ENCODE peak calls at places on chromosomes 16 and 17, in five cellular contexts. J, S, U, R and T are unnamed samples.

GRCh38 chr17:71085238-71086033 is 916.1 kb downstream of the KCNJ2 start:
- DNase-seq in J (peak; percentile 27), U (no peak), S (no peak), R (no peak), T (no peak)

GRCh38 chr16:77931058-77931457 is 91.3 kb upstream of the CLEC3A start:
- DNase-seq in R (no peak), S (no peak), J (no peak), U (no peak), T (no peak)

GRCh38 chr17:1762233-1762905 is 509 bp downstream of the SERPINF1 start:
- DNase-seq in J (no peak), S (peak; percentile 47), U (peak; percentile 41), R (no peak), T (no peak)

GRCh38 chr17:29549169-29549935 is 17.5 kb downstream of the ABHD15 start:
- DNase-seq in U (no peak), R (no peak), J (no peak), S (no peak), T (no peak)

GRCh38 chr17:55717898-55718735 is 4.5 kb downstream of the TMEM100 start:
- DNase-seq in S (peak; percentile 42), U (peak; percentile 86), R (peak; percentile 97), J (peak; percentile 81), T (no peak)

GRCh38 chr17:40500190-40500589 is 1.2 kb downstream of the TNS4 start:
- DNase-seq in U (no peak), S (no peak), J (no peak), R (no peak), T (no peak)

GRCh38 chr16:75000481-75001081 is 1.8 kb downstream of the ZNRF1 start:
- DNase-seq in J (no peak), R (no peak), S (no peak), U (no peak), T (no peak)

GRCh38 chr17:64150237-64151015 is 20.5 kb upstream of the ERN1 start:
- DNase-seq in J (peak; percentile 77), S (no peak), R (peak; percentile 87), U (no peak), T (no peak)

GRCh38 chr16:51556694-51557327 is 405.7 kb upstream of the SALL1 start:
- DNase-seq in J (no peak), U (no peak), R (no peak), S (no peak), T (no peak)

GRCh38 chr16:58124601-58124915 is 4.6 kb downstream of the CFAP20 start:
- DNase-seq in J (no peak), S (no peak), U (no peak), R (no peak), T (no peak)

GRCh38 chr17:68598545-68598961 is 2.6 kb downstream of the FAM20A start:
- DNase-seq in U (no peak), R (no peak), S (no peak), J (no peak), T (no peak)

GRCh38 chr17:9226794-9227135 is 205.5 kb downstream of the NTN1 start:
- DNase-seq in J (no peak), R (no peak), U (no peak), S (no peak), T (no peak)

GRCh38 chr17:491086-492014 is 138.7 kb upstream of the RPH3AL start:
- DNase-seq in U (no peak), S (peak; percentile 44), J (peak; percentile 54), R (peak; percentile 72), T (no peak)

GRCh38 chr17:11412653-11413052 is 171.6 kb downstream of the SHISA6 start:
- DNase-seq in S (no peak), U (no peak), R (no peak), J (no peak), T (no peak)

GRCh38 chr16:75176926-75177325 is 28.6 kb downstream of the ZFP1 start:
- DNase-seq in U (no peak), S (no peak), R (no peak), J (no peak), T (no peak)

GRCh38 chr16:17177968-17178880 is 292.5 kb downstream of the XYLT1 start:
- DNase-seq in J (no peak), R (no peak), S (no peak), U (no peak), T (no peak)

GRCh38 chr16:89923640-89924297 is 627 bp downstream of the TUBB3 start:
- DNase-seq in S (no peak), U (no peak), R (no peak), J (no peak), T (no peak)

GRCh38 chr17:39701012-39701783 is 1.3 kb downstream of the ERBB2 start:
- DNase-seq in J (peak; percentile 61), U (no peak), S (no peak), R (no peak), T (no peak)

GRCh38 chr16:53865492-53865863 is 161.5 kb downstream of the FTO start:
- DNase-seq in J (no peak), U (no peak), S (peak; percentile 57), R (no peak), T (no peak)

GRCh38 chr16:66441586-66442375 is 14.7 kb downstream of the BEAN1 start:
- DNase-seq in R (no peak), S (no peak), J (no peak), U (no peak), T (no peak)

GRCh38 chr16:64754279-64754678 is 367.6 kb downstream of the CDH11 start:
- DNase-seq in J (no peak), U (no peak), S (no peak), R (no peak), T (no peak)

GRCh38 chr16:74268372-74268782 is 28.2 kb upstream of the PSMD7 start:
- DNase-seq in S (no peak), J (no peak), R (no peak), U (no peak), T (peak; percentile 12)

GRCh38 chr17:7084058-7084457 is 4.0 kb upstream of the CLEC10A start:
- DNase-seq in R (no peak), S (no peak), U (no peak), J (no peak), T (no peak)

DNA sequence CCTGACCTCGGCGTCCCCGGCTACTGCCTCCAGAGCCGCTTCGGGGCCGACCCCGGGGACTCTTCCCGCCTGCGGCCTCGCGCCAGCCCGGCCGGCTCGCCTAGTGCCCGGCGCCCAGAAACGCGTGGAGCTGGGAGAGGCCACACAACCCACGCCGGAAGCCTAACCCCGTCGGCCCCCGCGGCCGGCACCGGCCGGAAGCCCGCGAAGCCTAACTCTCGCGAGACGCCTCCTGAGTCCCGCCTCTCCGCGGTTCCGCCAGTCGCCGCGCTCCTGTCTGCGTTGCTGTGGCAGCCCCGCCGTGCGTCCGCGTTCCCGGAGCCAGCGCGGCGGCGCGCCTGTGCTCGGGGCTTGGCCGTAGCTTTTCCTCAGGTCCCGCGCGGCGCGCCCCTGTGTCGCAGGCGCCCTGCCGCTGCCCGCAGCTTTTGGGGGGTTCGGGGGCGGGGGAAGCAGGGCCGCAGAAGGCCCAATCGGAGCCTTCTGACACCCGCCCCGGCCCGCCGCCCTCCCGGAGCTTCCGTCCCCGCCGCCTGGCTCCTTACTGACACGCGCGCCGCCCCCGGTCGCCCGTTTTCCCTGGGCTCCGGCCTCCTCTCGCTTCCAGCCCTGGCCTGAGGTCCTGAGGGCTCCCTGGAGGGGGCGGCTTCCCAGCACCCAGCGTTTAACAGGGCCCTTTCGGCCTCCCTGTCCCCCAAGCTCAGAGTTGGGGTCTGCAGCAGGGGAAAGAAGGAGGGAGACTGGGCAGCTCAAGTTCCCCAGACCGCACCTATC is 21.7 kb downstream of the NPTX1 start:
- DNase-seq in J (peak; percentile 97), R (peak; percentile 98), S (peak; percentile 97), U (peak; percentile 90), T (no peak)
- TF ChIP-seq POLR2A in J (no peak), R (peak; percentile 93), S (peak; percentile 94), U (peak; percentile 86), T (peak; percentile 79)

GRCh38 chr16:11356573-11357331 is 11.5 kb downstream of the RMI2 start:
- DNase-seq in S (peak; percentile 79), U (peak; percentile 22), R (peak; percentile 81), J (peak; percentile 81), T (no peak)
- TF ChIP-seq CTCF in S (peak; percentile 77), U (peak; percentile 35), R (peak; percentile 35), J (peak; percentile 37), T (peak; percentile 19)

GRCh38 chr17:82022310-82022980 is at the start of gene CENPX:
- DNase-seq in U (no peak), S (no peak), J (no peak), R (peak; percentile 67), T (no peak)
- TF ChIP-seq POLR2A in U (peak; percentile 44), S (peak; percentile 82), J (no peak), R (peak; percentile 62), T (no peak)

GRCh38 chr17:16962804-16963203 is 9.1 kb downstream of the TNFRSF13B start:
- DNase-seq in S (no peak), U (no peak), J (no peak), R (no peak), T (no peak)
- TF ChIP-seq CTCF in S (no peak), U (no peak), J (no peak), R (no peak), T (no peak)

GRCh38 chr16:31459722-31460581 is 651 bp downstream of the ARMC5 start:
- DNase-seq in S (peak; percentile 97), R (peak; percentile 100), J (peak; percentile 100), U (peak; percentile 100), T (peak; percentile 100)
- TF ChIP-seq POLR2A in S (no peak), R (no peak), J (no peak), U (peak; percentile 2), T (peak; percentile 22)

GRCh38 chr17:45718791-45719190 is 65.3 kb upstream of the CRHR1 start:
- DNase-seq in R (no peak), U (no peak), S (no peak), J (no peak), T (no peak)

GRCh38 chr17:45719335-45720071 is 64.6 kb upstream of the CRHR1 start:
- DNase-seq in J (no peak), S (peak; percentile 25), U (no peak), R (no peak), T (no peak)

GRCh38 chr17:45720386-45720785 is 63.7 kb upstream of the CRHR1 start:
- DNase-seq in S (no peak), U (no peak), R (no peak), J (no peak), T (no peak)

DNA sequence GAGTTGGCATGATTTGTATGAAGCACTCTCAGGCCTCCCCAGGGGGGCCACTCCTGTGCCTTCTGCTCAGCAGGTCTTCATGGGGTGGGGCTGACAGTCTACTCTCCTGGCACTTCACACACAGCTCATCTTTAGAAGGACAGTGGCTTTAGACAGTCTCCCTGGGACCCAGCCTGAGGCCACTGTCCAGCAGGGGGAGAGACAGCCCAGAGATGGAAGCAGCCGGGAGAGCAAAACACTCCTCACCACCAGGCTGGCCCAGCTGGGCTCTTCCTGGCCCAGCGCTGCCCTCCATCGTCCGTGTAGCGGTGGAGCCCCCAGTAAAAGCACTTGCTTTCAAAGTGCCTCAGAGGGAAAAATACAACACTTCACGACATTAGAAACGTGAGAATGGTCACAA is 62.0 kb upstream of the CRHR1 start:
- DNase-seq in R (no peak), S (peak; percentile 64), J (no peak), U (no peak), T (no peak)
- TF ChIP-seq CTCF in R (no peak), S (peak; percentile 85), J (no peak), U (no peak), T (no peak)